ENCODE peak calls at places on chromosomes 12 and 14, in four cellular contexts. One of them, this sample, is unnamed.

GRCh38 chr12:53591301-53592206 is 34.6 kb downstream of the ATF7 start:
- DNase-seq in psoas muscle: no peak
- DNase-seq in IMR-90: no peak
- DNase-seq in AG04450: no peak
- DNase-seq in this sample: no peak

GRCh38 chr14:68295316-68295816 is 475.8 kb downstream of the RAD51B start:
- DNase-seq in psoas muscle: peak
- DNase-seq in IMR-90: no peak
- DNase-seq in AG04450: no peak
- DNase-seq in this sample: peak

GRCh38 chr14:94386085-94387031 is 2.0 kb downstream of the SERPINA1 start:
- DNase-seq in IMR-90: no peak
- DNase-seq in AG04450: no peak
- DNase-seq in psoas muscle: no peak
- DNase-seq in this sample: peak

GRCh38 chr12:107461222-107461980 is 224.2 kb upstream of the PWP1 start:
- DNase-seq in psoas muscle: no peak
- DNase-seq in AG04450: peak
- DNase-seq in IMR-90: peak
- DNase-seq in this sample: no peak

GRCh38 chr12:124125472-124125871 is 152.5 kb downstream of the ZNF664 start:
- DNase-seq in psoas muscle: no peak
- DNase-seq in AG04450: no peak
- DNase-seq in IMR-90: no peak
- DNase-seq in this sample: no peak

GRCh38 chr14:72054929-72055328 is 122.7 kb downstream of the RGS6 start:
- DNase-seq in IMR-90: no peak
- DNase-seq in psoas muscle: no peak
- DNase-seq in AG04450: no peak
- DNase-seq in this sample: no peak

GRCh38 chr12:108822458-108823205 is 34.8 kb downstream of the SSH1 start:
- DNase-seq in psoas muscle: no peak
- DNase-seq in IMR-90: no peak
- DNase-seq in AG04450: no peak
- DNase-seq in this sample: no peak

GRCh38 chr14:28755198-28755794 is 11.3 kb upstream of the FOXG1 start:
- DNase-seq in IMR-90: no peak
- DNase-seq in psoas muscle: no peak
- DNase-seq in AG04450: no peak
- DNase-seq in this sample: no peak

GRCh38 chr12:75660107-75660530 is 148.7 kb upstream of the KRR1 start:
- DNase-seq in IMR-90: peak
- DNase-seq in AG04450: no peak
- DNase-seq in psoas muscle: no peak
- DNase-seq in this sample: no peak

GRCh38 chr14:38254565-38255407 is 1.1 kb downstream of the CLEC14A start:
- DNase-seq in AG04450: no peak
- DNase-seq in psoas muscle: peak
- DNase-seq in IMR-90: no peak
- DNase-seq in this sample: no peak

GRCh38 chr14:101598159-101598558 is 36.9 kb downstream of the DIO3 start:
- DNase-seq in AG04450: no peak
- DNase-seq in psoas muscle: no peak
- DNase-seq in IMR-90: no peak
- DNase-seq in this sample: no peak

GRCh38 chr14:26187996-26188605 is 409.7 kb downstream of the NOVA1 start:
- DNase-seq in IMR-90: no peak
- DNase-seq in AG04450: no peak
- DNase-seq in psoas muscle: no peak
- DNase-seq in this sample: no peak

GRCh38 chr14:89746654-89747053 is 207.9 kb downstream of the EFCAB11 start:
- DNase-seq in IMR-90: no peak
- DNase-seq in psoas muscle: no peak
- DNase-seq in AG04450: no peak
- DNase-seq in this sample: no peak

GRCh38 chr14:106564058-106564643 is 1037.8 kb downstream of the TMEM121 start:
- DNase-seq in psoas muscle: no peak
- DNase-seq in IMR-90: no peak
- DNase-seq in AG04450: no peak
- DNase-seq in this sample: no peak

GRCh38 chr14:52023518-52023917 is 34.2 kb downstream of the RTRAF start:
- DNase-seq in psoas muscle: no peak
- DNase-seq in IMR-90: peak
- DNase-seq in AG04450: peak
- DNase-seq in this sample: no peak

GRCh38 chr12:89087149-89087834 is 265.0 kb downstream of the DUSP6 start:
- DNase-seq in AG04450: no peak
- DNase-seq in IMR-90: no peak
- DNase-seq in psoas muscle: no peak
- DNase-seq in this sample: no peak

GRCh38 chr14:96752594-96752993 is 44.6 kb upstream of the VRK1 start:
- DNase-seq in psoas muscle: no peak
- DNase-seq in IMR-90: peak
- DNase-seq in AG04450: no peak
- DNase-seq in this sample: no peak

GRCh38 chr12:76183459-76184186 is 99.1 kb upstream of the NAP1L1 start:
- DNase-seq in IMR-90: peak
- DNase-seq in psoas muscle: no peak
- DNase-seq in AG04450: peak
- DNase-seq in this sample: no peak

DNA sequence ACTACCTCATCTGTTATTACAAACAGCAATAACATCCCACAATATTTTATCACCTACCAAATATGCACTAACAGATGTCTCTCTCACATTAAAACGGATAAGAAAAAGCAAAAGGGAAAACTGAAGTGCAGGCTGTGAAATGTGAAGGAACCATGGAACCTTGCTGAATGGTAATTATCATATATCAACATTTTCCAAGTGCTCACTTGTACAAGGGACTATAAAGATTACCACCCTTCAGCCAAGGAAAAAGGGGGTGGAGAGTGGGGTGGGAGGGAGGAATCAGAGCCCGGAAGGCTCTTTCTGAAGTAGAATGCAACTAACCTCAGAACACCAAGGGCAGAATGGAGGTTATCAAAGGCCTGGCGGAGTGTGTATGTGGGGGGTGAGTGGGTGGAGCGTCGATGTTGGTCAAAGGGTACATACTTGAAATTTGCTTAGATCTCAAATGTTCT is 1.2 kb downstream of the SNX6 start:
- DNase-seq in AG04450: no peak
- DNase-seq in IMR-90: peak
- DNase-seq in psoas muscle: no peak
- DNase-seq in this sample: no peak
- H3K27ac ChIP-seq in AG04450: no peak
- H3K27ac ChIP-seq in IMR-90: no peak
- H3K27ac ChIP-seq in psoas muscle: peak
- H3K27ac ChIP-seq in this sample: no peak

GRCh38 chr12:79415754-79416435 is 274.9 kb downstream of the PAWR start:
- DNase-seq in IMR-90: peak
- DNase-seq in AG04450: peak
- DNase-seq in psoas muscle: no peak
- DNase-seq in this sample: no peak
- H3K27ac ChIP-seq in IMR-90: peak
- H3K27ac ChIP-seq in AG04450: no peak
- H3K27ac ChIP-seq in psoas muscle: no peak
- H3K27ac ChIP-seq in this sample: no peak

GRCh38 chr14:82528011-82528410 is 994.4 kb upstream of the SEL1L start:
- DNase-seq in IMR-90: no peak
- DNase-seq in AG04450: no peak
- DNase-seq in psoas muscle: no peak
- DNase-seq in this sample: no peak

GRCh38 chr14:82537831-82538230 is 1004.2 kb upstream of the SEL1L start:
- DNase-seq in IMR-90: no peak
- DNase-seq in psoas muscle: no peak
- DNase-seq in AG04450: no peak
- DNase-seq in this sample: no peak

DNA sequence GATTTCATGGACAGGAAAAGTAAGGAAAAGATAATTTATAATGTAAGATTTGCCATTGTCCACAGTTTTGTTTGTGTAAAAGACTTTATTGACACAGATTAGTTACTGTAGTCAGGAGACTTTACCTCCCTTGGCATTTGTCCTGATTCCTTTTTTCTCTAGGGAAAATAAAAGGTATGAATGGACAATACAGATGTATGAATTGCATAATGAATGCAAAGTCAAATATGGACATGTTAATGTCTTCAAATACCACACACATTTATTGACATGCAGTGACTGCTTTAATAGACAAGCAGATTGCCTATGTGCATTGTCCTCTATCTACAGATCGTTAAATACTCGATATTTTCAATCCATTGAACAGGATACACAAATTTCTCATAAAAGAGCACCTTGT is 999.7 kb upstream of the SEL1L start:
- DNase-seq in psoas muscle: no peak
- DNase-seq in AG04450: no peak
- DNase-seq in IMR-90: no peak
- DNase-seq in this sample: no peak
- H3K27ac ChIP-seq in psoas muscle: no peak
- H3K27ac ChIP-seq in AG04450: no peak
- H3K27ac ChIP-seq in IMR-90: no peak
- H3K27ac ChIP-seq in this sample: no peak

DNA sequence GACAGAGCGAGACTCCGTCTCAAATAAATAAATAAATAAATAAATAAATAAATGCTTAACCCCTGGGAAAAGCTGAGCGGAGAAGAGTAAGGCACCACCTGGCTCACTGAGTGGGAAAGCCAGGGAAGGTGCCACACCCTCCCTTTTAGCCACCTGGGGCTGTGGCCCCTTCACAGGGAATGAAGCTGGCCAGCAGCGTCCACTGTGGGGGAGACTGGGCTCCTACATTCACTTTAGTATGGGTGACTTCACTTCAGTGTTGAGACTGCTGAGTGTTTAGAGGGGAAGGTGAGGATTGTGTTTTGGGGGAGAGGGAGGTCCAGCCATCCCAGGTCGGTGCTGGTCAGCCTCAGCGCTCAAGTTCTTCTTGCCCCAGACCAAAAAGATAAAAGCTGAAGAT is 1.5 kb downstream of the NAB2 start:
- DNase-seq in AG04450: no peak
- DNase-seq in psoas muscle: no peak
- DNase-seq in IMR-90: no peak
- DNase-seq in this sample: no peak
- H3K27ac ChIP-seq in AG04450: peak
- H3K27ac ChIP-seq in psoas muscle: peak
- H3K27ac ChIP-seq in IMR-90: peak
- H3K27ac ChIP-seq in this sample: peak

GRCh38 chr12:65877836-65878235 is 53.6 kb downstream of the HMGA2 start:
- DNase-seq in psoas muscle: no peak
- DNase-seq in IMR-90: no peak
- DNase-seq in AG04450: no peak
- DNase-seq in this sample: no peak
- H3K27ac ChIP-seq in psoas muscle: no peak
- H3K27ac ChIP-seq in IMR-90: no peak
- H3K27ac ChIP-seq in AG04450: no peak
- H3K27ac ChIP-seq in this sample: no peak

GRCh38 chr12:618626-619025 is 44.6 kb downstream of the NINJ2 start:
- DNase-seq in IMR-90: no peak
- DNase-seq in psoas muscle: no peak
- DNase-seq in AG04450: no peak
- DNase-seq in this sample: no peak
- H3K27ac ChIP-seq in IMR-90: no peak
- H3K27ac ChIP-seq in psoas muscle: peak
- H3K27ac ChIP-seq in AG04450: no peak
- H3K27ac ChIP-seq in this sample: no peak

GRCh38 chr12:94327819-94328218 is 131.8 kb downstream of the CEP83 start:
- DNase-seq in IMR-90: no peak
- DNase-seq in psoas muscle: no peak
- DNase-seq in AG04450: no peak
- DNase-seq in this sample: no peak

GRCh38 chr12:94329366-94329765 is 130.3 kb downstream of the CEP83 start:
- DNase-seq in IMR-90: no peak
- DNase-seq in AG04450: no peak
- DNase-seq in psoas muscle: no peak
- DNase-seq in this sample: no peak

GRCh38 chr12:94326234-94326633 is 133.4 kb downstream of the CEP83 start:
- DNase-seq in AG04450: no peak
- DNase-seq in psoas muscle: no peak
- DNase-seq in IMR-90: no peak
- DNase-seq in this sample: no peak

GRCh38 chr12:94322346-94322745 is 137.3 kb downstream of the CEP83 start:
- DNase-seq in IMR-90: no peak
- DNase-seq in AG04450: no peak
- DNase-seq in psoas muscle: no peak
- DNase-seq in this sample: no peak

GRCh38 chr12:94326727-94327126 is 132.9 kb downstream of the CEP83 start:
- DNase-seq in IMR-90: peak
- DNase-seq in psoas muscle: no peak
- DNase-seq in AG04450: peak
- DNase-seq in this sample: no peak
- H3K27ac ChIP-seq in IMR-90: no peak
- H3K27ac ChIP-seq in psoas muscle: no peak
- H3K27ac ChIP-seq in AG04450: no peak
- H3K27ac ChIP-seq in this sample: no peak

DNA sequence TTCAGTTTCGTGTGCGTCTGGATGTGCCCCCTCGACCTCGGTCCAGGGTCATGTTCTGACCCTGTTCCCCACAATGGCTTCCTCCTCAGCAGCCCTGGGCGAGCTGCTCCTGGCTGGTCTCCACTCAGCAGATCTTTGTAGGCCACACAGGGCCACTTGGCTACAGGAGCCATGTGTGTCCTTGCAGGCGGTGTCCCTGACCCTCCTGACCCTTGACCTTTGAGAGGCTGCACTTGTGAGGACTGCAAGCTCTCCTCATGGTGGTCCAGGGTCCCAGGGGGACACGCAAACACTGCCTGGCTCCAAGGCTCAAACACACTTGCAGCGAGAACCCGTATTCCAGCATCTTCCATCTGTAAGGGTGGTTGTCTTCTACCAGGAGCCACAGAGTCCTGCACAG is 7.5 kb upstream of the SIVA1 start:
- DNase-seq in psoas muscle: peak
- DNase-seq in IMR-90: no peak
- DNase-seq in AG04450: no peak
- DNase-seq in this sample: no peak
- H3K27ac ChIP-seq in psoas muscle: peak
- H3K27ac ChIP-seq in IMR-90: no peak
- H3K27ac ChIP-seq in AG04450: no peak
- H3K27ac ChIP-seq in this sample: no peak

This sample was measured in ovary.